ENCODE peak calls at places on chromosomes 1 and 21, in ten cellular contexts. One of them, this sample, is unnamed.

GRCh38 chr1:119946724-119947123 is 50.4 kb upstream of the ADAM30 start:
- DNase-seq in lung: no peak
- DNase-seq in mesendoderm: no peak
- DNase-seq in HCT116: no peak
- DNase-seq in esophagus squamous epithelium: no peak
- DNase-seq in CD8-positive, alpha-beta T cell: no peak
- DNase-seq in substantia nigra: no peak
- DNase-seq in sigmoid colon: no peak
- DNase-seq in gastrocnemius medialis: no peak
- DNase-seq in A549: no peak
- DNase-seq in this sample: no peak

GRCh38 chr1:3000671-3001470 is 20.4 kb upstream of the ACTRT2 start:
- DNase-seq in HCT116: no peak
- DNase-seq in esophagus squamous epithelium: no peak
- DNase-seq in lung: no peak
- DNase-seq in A549: no peak
- DNase-seq in sigmoid colon: peak; percentile 40
- DNase-seq in gastrocnemius medialis: no peak
- DNase-seq in CD8-positive, alpha-beta T cell: no peak
- DNase-seq in mesendoderm: no peak
- DNase-seq in substantia nigra: no peak
- DNase-seq in this sample: no peak

GRCh38 chr1:166354411-166354810 is 187.6 kb upstream of the FAM78B start:
- DNase-seq in gastrocnemius medialis: no peak
- DNase-seq in sigmoid colon: no peak
- DNase-seq in mesendoderm: peak; percentile 57
- DNase-seq in substantia nigra: no peak
- DNase-seq in A549: no peak
- DNase-seq in esophagus squamous epithelium: no peak
- DNase-seq in CD8-positive, alpha-beta T cell: no peak
- DNase-seq in HCT116: no peak
- DNase-seq in lung: no peak
- DNase-seq in this sample: no peak

GRCh38 chr1:180507826-180508724 is 5.7 kb upstream of the ACBD6 start:
- DNase-seq in HCT116: no peak
- DNase-seq in CD8-positive, alpha-beta T cell: no peak
- DNase-seq in mesendoderm: no peak
- DNase-seq in lung: no peak
- DNase-seq in esophagus squamous epithelium: no peak
- DNase-seq in sigmoid colon: no peak
- DNase-seq in substantia nigra: no peak
- DNase-seq in A549: no peak
- DNase-seq in gastrocnemius medialis: no peak
- DNase-seq in this sample: no peak

GRCh38 chr1:172559811-172560210 is 26.9 kb downstream of the SUCO start:
- DNase-seq in gastrocnemius medialis: no peak
- DNase-seq in substantia nigra: no peak
- DNase-seq in HCT116: no peak
- DNase-seq in mesendoderm: peak; percentile 94
- DNase-seq in sigmoid colon: no peak
- DNase-seq in A549: no peak
- DNase-seq in CD8-positive, alpha-beta T cell: no peak
- DNase-seq in lung: no peak
- DNase-seq in esophagus squamous epithelium: no peak
- DNase-seq in this sample: no peak

GRCh38 chr1:203675596-203676347 is 49.1 kb downstream of the ATP2B4 start:
- DNase-seq in A549: no peak
- DNase-seq in mesendoderm: no peak
- DNase-seq in CD8-positive, alpha-beta T cell: no peak
- DNase-seq in substantia nigra: no peak
- DNase-seq in gastrocnemius medialis: no peak
- DNase-seq in HCT116: no peak
- DNase-seq in sigmoid colon: no peak
- DNase-seq in lung: peak; percentile 31
- DNase-seq in esophagus squamous epithelium: no peak
- DNase-seq in this sample: no peak

GRCh38 chr1:12327566-12327965 is 97.7 kb downstream of the VPS13D start:
- DNase-seq in A549: no peak
- DNase-seq in lung: no peak
- DNase-seq in sigmoid colon: no peak
- DNase-seq in CD8-positive, alpha-beta T cell: no peak
- DNase-seq in mesendoderm: no peak
- DNase-seq in HCT116: no peak
- DNase-seq in gastrocnemius medialis: no peak
- DNase-seq in substantia nigra: no peak
- DNase-seq in esophagus squamous epithelium: no peak
- DNase-seq in this sample: no peak

GRCh38 chr1:151828931-151829330 is 2.7 kb downstream of the RORC start:
- DNase-seq in substantia nigra: no peak
- DNase-seq in HCT116: no peak
- DNase-seq in gastrocnemius medialis: peak; percentile 80
- DNase-seq in lung: no peak
- DNase-seq in mesendoderm: peak; percentile 91
- DNase-seq in A549: no peak
- DNase-seq in sigmoid colon: no peak
- DNase-seq in CD8-positive, alpha-beta T cell: no peak
- DNase-seq in esophagus squamous epithelium: no peak
- DNase-seq in this sample: no peak

GRCh38 chr1:26787706-26788514 is at the start of gene PIGV:
- DNase-seq in gastrocnemius medialis: peak; percentile 81
- DNase-seq in A549: peak; percentile 76
- DNase-seq in CD8-positive, alpha-beta T cell: peak; percentile 87
- DNase-seq in HCT116: peak; percentile 55
- DNase-seq in sigmoid colon: peak; percentile 93
- DNase-seq in esophagus squamous epithelium: peak; percentile 28
- DNase-seq in substantia nigra: peak; percentile 92
- DNase-seq in lung: peak; percentile 84
- DNase-seq in mesendoderm: peak; percentile 93
- DNase-seq in this sample: no peak

GRCh38 chr1:26028490-26028980 is 7.0 kb downstream of the EXTL1 start:
- DNase-seq in A549: no peak
- DNase-seq in CD8-positive, alpha-beta T cell: no peak
- DNase-seq in gastrocnemius medialis: no peak
- DNase-seq in HCT116: no peak
- DNase-seq in mesendoderm: no peak
- DNase-seq in lung: no peak
- DNase-seq in esophagus squamous epithelium: no peak
- DNase-seq in sigmoid colon: no peak
- DNase-seq in substantia nigra: no peak
- DNase-seq in this sample: no peak

GRCh38 chr1:203172184-203173115 is 3.2 kb downstream of the MYBPH start:
- DNase-seq in HCT116: no peak
- DNase-seq in esophagus squamous epithelium: no peak
- DNase-seq in A549: peak; percentile 78
- DNase-seq in CD8-positive, alpha-beta T cell: peak; percentile 28
- DNase-seq in sigmoid colon: peak; percentile 79
- DNase-seq in gastrocnemius medialis: peak; percentile 95
- DNase-seq in substantia nigra: peak; percentile 42
- DNase-seq in lung: peak; percentile 61
- DNase-seq in mesendoderm: peak; percentile 86
- DNase-seq in this sample: no peak

GRCh38 chr1:198024782-198025181 is 107.6 kb downstream of the LHX9 start:
- DNase-seq in esophagus squamous epithelium: no peak
- DNase-seq in gastrocnemius medialis: no peak
- DNase-seq in sigmoid colon: no peak
- DNase-seq in A549: no peak
- DNase-seq in CD8-positive, alpha-beta T cell: no peak
- DNase-seq in substantia nigra: no peak
- DNase-seq in mesendoderm: peak; percentile 86
- DNase-seq in lung: no peak
- DNase-seq in HCT116: no peak
- DNase-seq in this sample: peak; percentile 16

GRCh38 chr1:221961532-221962292 is 219.8 kb upstream of the DUSP10 start:
- DNase-seq in lung: peak; percentile 47
- DNase-seq in mesendoderm: peak; percentile 40
- DNase-seq in HCT116: peak; percentile 44
- DNase-seq in gastrocnemius medialis: no peak
- DNase-seq in A549: no peak
- DNase-seq in CD8-positive, alpha-beta T cell: peak; percentile 61
- DNase-seq in sigmoid colon: no peak
- DNase-seq in esophagus squamous epithelium: no peak
- DNase-seq in substantia nigra: no peak
- DNase-seq in this sample: no peak

GRCh38 chr1:204584699-204585372 is 68.6 kb downstream of the MDM4 start:
- DNase-seq in sigmoid colon: peak; percentile 26
- DNase-seq in esophagus squamous epithelium: no peak
- DNase-seq in CD8-positive, alpha-beta T cell: no peak
- DNase-seq in gastrocnemius medialis: no peak
- DNase-seq in A549: no peak
- DNase-seq in substantia nigra: no peak
- DNase-seq in mesendoderm: peak; percentile 66
- DNase-seq in lung: no peak
- DNase-seq in HCT116: no peak
- DNase-seq in this sample: no peak

GRCh38 chr1:36156329-36157114 is 562 bp downstream of the MAP7D1 start:
- DNase-seq in CD8-positive, alpha-beta T cell: peak; percentile 68
- DNase-seq in sigmoid colon: peak; percentile 85
- DNase-seq in A549: peak; percentile 33
- DNase-seq in mesendoderm: peak; percentile 95
- DNase-seq in gastrocnemius medialis: peak; percentile 68
- DNase-seq in esophagus squamous epithelium: no peak
- DNase-seq in HCT116: no peak
- DNase-seq in substantia nigra: peak; percentile 81
- DNase-seq in lung: peak; percentile 65
- DNase-seq in this sample: no peak

GRCh38 chr21:42527489-42528158 is 14.0 kb downstream of the SLC37A1 start:
- DNase-seq in lung: no peak
- DNase-seq in esophagus squamous epithelium: no peak
- DNase-seq in substantia nigra: no peak
- DNase-seq in sigmoid colon: no peak
- DNase-seq in A549: no peak
- DNase-seq in gastrocnemius medialis: no peak
- DNase-seq in mesendoderm: no peak
- DNase-seq in CD8-positive, alpha-beta T cell: peak; percentile 54
- DNase-seq in HCT116: no peak
- DNase-seq in this sample: no peak

GRCh38 chr1:54112027-54112426 is 40.8 kb downstream of the CDCP2 start:
- DNase-seq in A549: no peak
- DNase-seq in sigmoid colon: no peak
- DNase-seq in substantia nigra: no peak
- DNase-seq in gastrocnemius medialis: no peak
- DNase-seq in CD8-positive, alpha-beta T cell: no peak
- DNase-seq in esophagus squamous epithelium: no peak
- DNase-seq in mesendoderm: no peak
- DNase-seq in lung: no peak
- DNase-seq in HCT116: no peak
- DNase-seq in this sample: no peak

GRCh38 chr1:209593747-209594146 is 10.2 kb downstream of the CAMK1G start:
- DNase-seq in substantia nigra: no peak
- DNase-seq in lung: no peak
- DNase-seq in mesendoderm: no peak
- DNase-seq in esophagus squamous epithelium: no peak
- DNase-seq in HCT116: no peak
- DNase-seq in A549: no peak
- DNase-seq in CD8-positive, alpha-beta T cell: no peak
- DNase-seq in gastrocnemius medialis: no peak
- DNase-seq in sigmoid colon: no peak
- DNase-seq in this sample: no peak

GRCh38 chr1:236779312-236779711 is 15.8 kb upstream of the MTR start:
- DNase-seq in substantia nigra: no peak
- DNase-seq in gastrocnemius medialis: no peak
- DNase-seq in CD8-positive, alpha-beta T cell: no peak
- DNase-seq in esophagus squamous epithelium: no peak
- DNase-seq in lung: no peak
- DNase-seq in HCT116: no peak
- DNase-seq in mesendoderm: no peak
- DNase-seq in A549: no peak
- DNase-seq in sigmoid colon: no peak
- DNase-seq in this sample: no peak

GRCh38 chr1:18947570-18947969 is 8.9 kb downstream of the IFFO2 start:
- DNase-seq in A549: no peak
- DNase-seq in CD8-positive, alpha-beta T cell: no peak
- DNase-seq in sigmoid colon: no peak
- DNase-seq in esophagus squamous epithelium: no peak
- DNase-seq in lung: no peak
- DNase-seq in HCT116: no peak
- DNase-seq in substantia nigra: no peak
- DNase-seq in mesendoderm: no peak
- DNase-seq in gastrocnemius medialis: no peak
- DNase-seq in this sample: no peak
- H3K27ac ChIP-seq in A549: peak overlapping the region; percentile 91
- H3K27ac ChIP-seq in CD8-positive, alpha-beta T cell: no peak overlapping the region
- H3K27ac ChIP-seq in sigmoid colon: peak overlapping the region; percentile 92
- H3K27ac ChIP-seq in esophagus squamous epithelium: peak overlapping the region; percentile 95
- H3K27ac ChIP-seq in lung: no peak overlapping the region
- H3K27ac ChIP-seq in HCT116: no peak overlapping the region
- H3K27ac ChIP-seq in substantia nigra: peak overlapping the region; percentile 37
- H3K27ac ChIP-seq in mesendoderm: no peak overlapping the region
- H3K27ac ChIP-seq in gastrocnemius medialis: no peak overlapping the region
- H3K27ac ChIP-seq in this sample: peak overlapping the region; percentile 92

DNA sequence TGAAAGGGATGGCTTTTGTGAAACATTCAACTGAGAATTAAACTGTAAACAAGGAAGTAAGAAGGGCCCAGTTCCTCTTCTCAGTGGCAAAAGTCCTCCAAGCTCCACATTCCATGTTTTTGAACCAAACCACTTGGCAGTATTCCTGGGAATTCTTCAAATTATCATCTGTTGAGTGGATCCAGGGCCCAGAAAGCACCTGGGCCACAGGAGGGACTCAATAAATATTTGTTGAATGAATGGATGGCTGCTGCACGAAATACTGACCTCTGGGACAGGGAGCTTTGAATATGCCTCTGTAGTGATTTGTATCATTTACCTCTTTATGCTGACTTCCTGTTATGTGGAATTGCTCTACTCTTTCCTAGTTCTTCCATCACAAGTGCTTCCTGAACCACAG is 4.7 kb downstream of the SLC35F3 start:
- DNase-seq in esophagus squamous epithelium: no peak
- DNase-seq in mesendoderm: no peak
- DNase-seq in gastrocnemius medialis: no peak
- DNase-seq in A549: peak; percentile 53
- DNase-seq in HCT116: peak; percentile 96
- DNase-seq in CD8-positive, alpha-beta T cell: no peak
- DNase-seq in lung: no peak
- DNase-seq in substantia nigra: no peak
- DNase-seq in sigmoid colon: no peak
- DNase-seq in this sample: peak; percentile 31
- H3K27ac ChIP-seq in esophagus squamous epithelium: no peak overlapping the region
- H3K27ac ChIP-seq in mesendoderm: no peak overlapping the region
- H3K27ac ChIP-seq in gastrocnemius medialis: no peak overlapping the region
- H3K27ac ChIP-seq in A549: peak overlapping the region; percentile 94
- H3K27ac ChIP-seq in HCT116: peak overlapping the region; percentile 68
- H3K27ac ChIP-seq in CD8-positive, alpha-beta T cell: no peak overlapping the region
- H3K27ac ChIP-seq in lung: no peak overlapping the region
- H3K27ac ChIP-seq in substantia nigra: no peak overlapping the region
- H3K27ac ChIP-seq in sigmoid colon: no peak overlapping the region
- H3K27ac ChIP-seq in this sample: peak overlapping the region; percentile 68

GRCh38 chr1:116393015-116393414 is 20.0 kb downstream of the ATP1A1 start:
- DNase-seq in lung: peak; percentile 41
- DNase-seq in HCT116: no peak
- DNase-seq in CD8-positive, alpha-beta T cell: no peak
- DNase-seq in sigmoid colon: no peak
- DNase-seq in gastrocnemius medialis: no peak
- DNase-seq in esophagus squamous epithelium: no peak
- DNase-seq in mesendoderm: no peak
- DNase-seq in substantia nigra: no peak
- DNase-seq in A549: no peak
- DNase-seq in this sample: no peak
- H3K27ac ChIP-seq in lung: no peak overlapping the region
- H3K27ac ChIP-seq in HCT116: no peak overlapping the region
- H3K27ac ChIP-seq in CD8-positive, alpha-beta T cell: no peak overlapping the region
- H3K27ac ChIP-seq in sigmoid colon: no peak overlapping the region
- H3K27ac ChIP-seq in gastrocnemius medialis: no peak overlapping the region
- H3K27ac ChIP-seq in esophagus squamous epithelium: no peak overlapping the region
- H3K27ac ChIP-seq in mesendoderm: no peak overlapping the region
- H3K27ac ChIP-seq in substantia nigra: no peak overlapping the region
- H3K27ac ChIP-seq in A549: no peak overlapping the region
- H3K27ac ChIP-seq in this sample: no peak overlapping the region

GRCh38 chr1:186849824-186850223 is 21.1 kb downstream of the PLA2G4A start:
- DNase-seq in gastrocnemius medialis: no peak
- DNase-seq in esophagus squamous epithelium: no peak
- DNase-seq in substantia nigra: no peak
- DNase-seq in A549: no peak
- DNase-seq in lung: no peak
- DNase-seq in mesendoderm: no peak
- DNase-seq in sigmoid colon: no peak
- DNase-seq in CD8-positive, alpha-beta T cell: no peak
- DNase-seq in HCT116: no peak
- DNase-seq in this sample: no peak
- H3K27ac ChIP-seq in gastrocnemius medialis: no peak overlapping the region
- H3K27ac ChIP-seq in esophagus squamous epithelium: no peak overlapping the region
- H3K27ac ChIP-seq in substantia nigra: no peak overlapping the region
- H3K27ac ChIP-seq in A549: peak overlapping the region; percentile 85
- H3K27ac ChIP-seq in lung: no peak overlapping the region
- H3K27ac ChIP-seq in mesendoderm: no peak overlapping the region
- H3K27ac ChIP-seq in sigmoid colon: no peak overlapping the region
- H3K27ac ChIP-seq in CD8-positive, alpha-beta T cell: no peak overlapping the region
- H3K27ac ChIP-seq in HCT116: no peak overlapping the region
- H3K27ac ChIP-seq in this sample: no peak overlapping the region